ENCODE peak calls at places on chromosomes 16 and 17, in seven cellular contexts. S is GM12865, G is T follicular helper cell, Q is MCF 10A, V is NCI-H1105 treated with DMSO at 0.1 percent for 48 hours, P is AG10803, B is germinal center. Y is an unnamed sample.

GRCh38 chr17:48574523-48575065 is 3.6 kb downstream of the HOXB4 start:
- DNase-seq in Q (no peak), P (no peak), G (no peak), B (no peak), V (no peak), S (no peak), Y (no peak)

GRCh38 chr16:56549744-56550385 is 15.0 kb upstream of the MT4 start:
- DNase-seq in B (no peak), Q (no peak), G (no peak), S (no peak), P (no peak), V (no peak), Y (peak; percentile 64)

GRCh38 chr16:66878067-66878466 is 2.2 kb upstream of the PDP2 start:
- DNase-seq in S (peak; percentile 72), V (no peak), G (no peak), B (no peak), Q (no peak), P (peak; percentile 62), Y (no peak)

GRCh38 chr16:16830401-16830800 is 451.5 kb downstream of the NPIPA7 start:
- DNase-seq in P (no peak), V (no peak), Q (no peak), G (no peak), S (no peak), B (no peak), Y (no peak)

GRCh38 chr17:77382966-77383612 is 242.3 kb downstream of the SEC14L1 start:
- DNase-seq in Q (no peak), B (no peak), G (no peak), P (peak; percentile 70), S (no peak), V (no peak), Y (peak; percentile 81)

GRCh38 chr17:83103200-83103937 is 24.0 kb downstream of the METRNL start:
- DNase-seq in V (peak; percentile 16), Q (peak; percentile 69), S (no peak), P (peak; percentile 84), B (no peak), G (no peak), Y (peak; percentile 49)

GRCh38 chr17:15981208-15981607 is 18.3 kb downstream of the ZSWIM7 start:
- DNase-seq in V (no peak), G (no peak), Q (no peak), B (peak; percentile 23), S (peak; percentile 62), P (no peak), Y (no peak)

GRCh38 chr16:15919331-15919730 is 30.1 kb upstream of the ABCC1 start:
- DNase-seq in G (no peak), Q (no peak), V (no peak), P (peak; percentile 6), S (no peak), B (no peak), Y (peak; percentile 44)

GRCh38 chr16:70665113-70665694 is 18.8 kb downstream of the IL34 start:
- DNase-seq in S (no peak), Q (no peak), P (no peak), V (no peak), G (no peak), B (no peak), Y (no peak)

GRCh38 chr16:80273635-80274538 is 266.9 kb upstream of the DYNLRB2 start:
- DNase-seq in S (no peak), B (no peak), G (no peak), V (no peak), P (peak; percentile 87), Q (peak; percentile 64), Y (no peak)

GRCh38 chr16:11609474-11610120 is 22.9 kb upstream of the LITAF start:
- DNase-seq in G (no peak), P (no peak), B (no peak), V (no peak), Q (no peak), S (no peak), Y (no peak)

GRCh38 chr16:5668553-5668952 is 571.0 kb upstream of the EEF2KMT start:
- DNase-seq in G (no peak), Q (no peak), V (no peak), P (no peak), B (no peak), S (no peak), Y (no peak)

GRCh38 chr17:81066072-81066471 is 31.1 kb downstream of the BAIAP2 start:
- DNase-seq in V (no peak), P (no peak), G (no peak), S (no peak), Q (peak; percentile 41), B (no peak), Y (no peak)

GRCh38 chr16:72905581-72905980 is 142.3 kb downstream of the ZFHX3 start:
- DNase-seq in B (no peak), Q (peak; percentile 23), G (no peak), P (peak; percentile 25), V (no peak), S (no peak), Y (peak; percentile 15)

GRCh38 chr17:6259899-6260298 is 175.0 kb downstream of the AIPL1 start:
- DNase-seq in S (no peak), B (no peak), G (no peak), V (no peak), P (no peak), Q (no peak), Y (no peak)

GRCh38 chr17:61463068-61463980 is 11.1 kb downstream of the TBX4 start:
- DNase-seq in P (no peak), S (no peak), V (no peak), B (no peak), Q (no peak), G (no peak), Y (peak; percentile 63)

GRCh38 chr17:11986939-11987329 is 10.3 kb downstream of the ZNF18 start:
- DNase-seq in P (peak; percentile 53), G (no peak), S (peak; percentile 3), B (no peak), V (peak; percentile 49), Q (peak; percentile 61), Y (peak; percentile 63)

GRCh38 chr16:19884611-19885455 is at the start of gene GPRC5B:
- DNase-seq in Q (no peak), P (no peak), S (peak; percentile 17), B (peak; percentile 64), V (peak; percentile 12), G (peak; percentile 30), Y (peak; percentile 40)

GRCh38 chr17:74369221-74369620 is 1.9 kb downstream of the GPR142 start:
- DNase-seq in Q (peak; percentile 20), B (no peak), P (no peak), S (no peak), G (peak; percentile 47), V (no peak), Y (no peak)

GRCh38 chr17:29344201-29344856 is 45.8 kb upstream of the TAOK1 start:
- DNase-seq in G (no peak), P (no peak), B (no peak), Q (no peak), S (no peak), V (no peak), Y (no peak)

GRCh38 chr17:79758260-79758659 is 19.7 kb upstream of the CBX2 start:
- DNase-seq in P (no peak), V (no peak), Q (no peak), B (no peak), S (no peak), G (no peak), Y (no peak)

GRCh38 chr16:728131-728889 is 1.4 kb downstream of the HAGHL start:
- DNase-seq in G (peak; percentile 59), V (peak; percentile 21), P (peak; percentile 72), Q (peak; percentile 82), S (peak; percentile 93), B (peak; percentile 74), Y (peak; percentile 92)

GRCh38 chr17:80253631-80254395 is 6.8 kb upstream of the RNF213 start:
- DNase-seq in V (no peak), S (no peak), G (no peak), Q (no peak), P (no peak), B (no peak), Y (no peak)

GRCh38 chr17:41734139-41734948 is at the start of gene HAP1:
- DNase-seq in P (no peak), Q (peak; percentile 38), B (peak; percentile 36), G (no peak), V (peak; percentile 34), S (no peak), Y (peak; percentile 64)

GRCh38 chr17:68197997-68198930 is 49.6 kb upstream of the AMZ2 start:
- DNase-seq in Q (no peak), P (no peak), G (no peak), S (no peak), B (no peak), V (no peak), Y (no peak)

GRCh38 chr17:55116440-55116914 is 147.9 kb downstream of the STXBP4 start:
- DNase-seq in V (no peak), G (no peak), Q (no peak), P (no peak), S (no peak), B (no peak), Y (no peak)

GRCh38 chr16:21159281-21159951 is 942 bp downstream of the LDAF1 start:
- DNase-seq in V (no peak), S (peak; percentile 28), P (no peak), B (peak; percentile 38), G (no peak), Q (peak; percentile 27), Y (peak; percentile 57)

GRCh38 chr17:42135664-42136653 is 13.4 kb downstream of the HSPB9 start:
- DNase-seq in Q (no peak), S (no peak), V (no peak), P (peak; percentile 54), B (no peak), G (no peak), Y (peak; percentile 74)

GRCh38 chr16:1960665-1961630 is 1.6 kb downstream of the NDUFB10 start:
- DNase-seq in P (peak; percentile 28), V (no peak), B (no peak), Q (peak; percentile 68), G (no peak), S (peak; percentile 82), Y (peak; percentile 47)

GRCh38 chr16:11393366-11393765 is 48.1 kb downstream of the RMI2 start:
- DNase-seq in V (no peak), Q (no peak), P (no peak), B (no peak), S (no peak), G (no peak), Y (no peak)

GRCh38 chr16:14364386-14365199 is 265.5 kb downstream of the PARN start:
- DNase-seq in G (no peak), B (no peak), P (peak; percentile 80), S (no peak), Q (peak; percentile 68), V (no peak), Y (peak; percentile 26)

GRCh38 chr16:27892879-27893278 is 170.6 kb downstream of the GSG1L start:
- DNase-seq in G (no peak), P (no peak), B (no peak), S (no peak), Q (no peak), V (no peak), Y (no peak)

Y was measured in foreskin fibroblast.